ENCODE peak calls at places on chromosomes 13 and 19, in four cellular contexts. Q is stomach, Y is upper lobe of right lung, O is pulmonary artery endothelial cell. M is an unnamed sample.

GRCh38 chr19:56153507-56153906 is 12.4 kb downstream of the ZNF444 start:
- DNase-seq in Y (no peak), Q (no peak), O (no peak), M (no peak)

GRCh38 chr19:29576043-29576442 is 30.0 kb upstream of the POP4 start:
- DNase-seq in Y (no peak), Q (no peak), O (no peak), M (no peak)

GRCh38 chr13:113602291-113602970 is 17.9 kb downstream of the TFDP1 start:
- DNase-seq in Y (no peak), O (no peak), Q (no peak), M (no peak)

GRCh38 chr19:28887920-28888618 is 324.9 kb downstream of the UQCRFS1 start:
- DNase-seq in Q (no peak), O (no peak), Y (no peak), M (no peak)

GRCh38 chr19:45676851-45677263 is 8.8 kb downstream of the GIPR start:
- DNase-seq in Y (peak), Q (peak), O (no peak), M (no peak)

GRCh38 chr13:20363604-20364003 is 131.5 kb upstream of the GJB6 start:
- DNase-seq in Q (no peak), O (no peak), Y (no peak), M (no peak)

GRCh38 chr13:95624020-95624419 is 20.5 kb downstream of the DZIP1 start:
- DNase-seq in O (no peak), Q (no peak), Y (no peak), M (peak)

GRCh38 chr13:51844862-51845573 is at the start of gene TMEM272:
- DNase-seq in Q (peak), O (no peak), Y (peak), M (peak)

GRCh38 chr19:1582201-1582600 is 10.5 kb downstream of the MBD3 start:
- DNase-seq in O (no peak), Q (no peak), Y (no peak), M (no peak)

GRCh38 chr13:113854238-113855011 is 9.5 kb downstream of the GAS6 start:
- DNase-seq in Q (no peak), O (no peak), Y (no peak), M (no peak)

GRCh38 chr13:81320516-81320915 is 979.6 kb upstream of the SPRY2 start:
- DNase-seq in Y (no peak), Q (no peak), O (no peak), M (no peak)

GRCh38 chr19:15432018-15432494 is 13.3 kb upstream of the AKAP8L start:
- DNase-seq in Y (no peak), O (no peak), Q (no peak), M (peak)

GRCh38 chr13:113049981-113050380 is 55.6 kb upstream of the F7 start:
- DNase-seq in Q (no peak), Y (no peak), O (no peak), M (no peak)

GRCh38 chr13:95783747-95784146 is 106.8 kb downstream of the DNAJC3 start:
- DNase-seq in Y (no peak), O (no peak), Q (no peak), M (no peak)

GRCh38 chr19:19948800-19949199 is 48.1 kb downstream of the ZNF93 start:
- DNase-seq in Q (no peak), O (no peak), Y (no peak), M (no peak)

GRCh38 chr19:44557933-44558332 is 28.5 kb upstream of the CEACAM20 start:
- DNase-seq in Y (no peak), O (no peak), Q (no peak), M (no peak)

GRCh38 chr13:113448885-113449692 is 4.2 kb downstream of the ADPRHL1 start:
- DNase-seq in Y (peak), O (peak), Q (peak), M (peak)

GRCh38 chr19:31253816-31254551 is 95.3 kb downstream of the TSHZ3 start:
- DNase-seq in O (no peak), Y (no peak), Q (no peak), M (no peak)

GRCh38 chr19:426725-427445 is 17.9 kb upstream of the C2CD4C start:
- DNase-seq in O (no peak), Y (no peak), Q (no peak), M (no peak)

GRCh38 chr19:45527731-45528130 is 20.5 kb downstream of the VASP start:
- DNase-seq in Y (no peak), O (no peak), Q (no peak), M (no peak)

GRCh38 chr19:778910-779653 is 18.2 kb upstream of the PTBP1 start:
- DNase-seq in Q (no peak), O (no peak), Y (no peak), M (no peak)

M was measured in HEK293T.